ENCODE peak calls at places on chromosomes 7 and 10, in seven cellular contexts. X is colonic mucosa, S is ACHN, H is cardiac fibroblast, R is psoas muscle, A is T-helper 22 cell, V is KBM-7. P is an unnamed sample.

GRCh38 chr10:3249292-3249889 is 76.8 kb upstream of the PITRM1 start:
- DNase-seq in X (no peak), S (no peak), H (no peak), R (no peak), A (no peak), V (no peak), P (no peak)

GRCh38 chr10:100826983-100827818 is 81.8 kb downstream of the PAX2 start:
- DNase-seq in X (peak), S (no peak), H (no peak), R (no peak), A (no peak), V (peak), P (no peak)

GRCh38 chr10:51047857-51048256 is 26.4 kb upstream of the PRKG1 start:
- DNase-seq in X (no peak), S (no peak), H (peak), R (no peak), A (no peak), V (no peak), P (no peak)

GRCh38 chr10:62501547-62501946 is 127.4 kb downstream of the ZNF365 start:
- DNase-seq in X (no peak), S (no peak), H (peak), R (no peak), A (no peak), V (no peak), P (no peak)

GRCh38 chr10:116654816-116655215 is 34.1 kb downstream of the PNLIPRP2 start:
- DNase-seq in X (no peak), S (peak), H (no peak), R (no peak), A (no peak), V (peak), P (no peak)

GRCh38 chr7:73892003-73892975 is 31.3 kb downstream of the TMEM270 start:
- DNase-seq in X (no peak), S (peak), H (peak), R (peak), A (no peak), V (no peak), P (no peak)

GRCh38 chr7:147276783-147277370 is 1160.3 kb downstream of the CNTNAP2 start:
- DNase-seq in X (no peak), S (no peak), H (no peak), R (no peak), A (no peak), V (no peak), P (peak)

GRCh38 chr7:31068006-31068675 is 16.0 kb downstream of the ADCYAP1R1 start:
- DNase-seq in X (no peak), S (no peak), H (no peak), R (peak), A (no peak), V (no peak), P (no peak)